ENCODE peak calls at places on chromosomes 1 and 21, in four cellular contexts. R is cardiac muscle cell, Z is right cardiac atrium, D is caudate nucleus. S is an unnamed sample.

GRCh38 chr1:23648576-23648975 is 43.0 kb upstream of the RPL11 start:
- DNase-seq in D (no peak), Z (no peak), R (no peak), S (no peak)

GRCh38 chr1:30701266-30701650 is 22.1 kb downstream of the MATN1 start:
- DNase-seq in R (no peak), D (no peak), Z (no peak), S (no peak)

GRCh38 chr1:30274176-30274936 is 449.0 kb downstream of the MATN1 start:
- DNase-seq in R (no peak), Z (no peak), D (no peak), S (no peak)

GRCh38 chr21:37030864-37031263 is 24.4 kb downstream of the RIPPLY3 start:
- DNase-seq in Z (no peak), D (no peak), R (no peak), S (no peak)

GRCh38 chr1:70442486-70442885 is 31.4 kb downstream of the CTH start:
- DNase-seq in D (no peak), Z (no peak), R (no peak), S (peak)

GRCh38 chr21:33644383-33645074 is 2.2 kb downstream of the ITSN1 start:
- DNase-seq in Z (peak), D (no peak), R (no peak), S (no peak)

GRCh38 chr1:79646885-79647284 is 640.4 kb upstream of the ADGRL4 start:
- DNase-seq in R (peak), D (no peak), Z (no peak), S (peak)

GRCh38 chr21:31644648-31645047 is 14.8 kb upstream of the SOD1 start:
- DNase-seq in Z (no peak), R (no peak), D (no peak), S (no peak)

GRCh38 chr21:28334407-28334806 is 658.3 kb downstream of the LTN1 start:
- DNase-seq in D (no peak), R (no peak), Z (no peak), S (no peak)

GRCh38 chr21:34871026-34871908 is 177.8 kb downstream of the RUNX1 start:
- DNase-seq in Z (no peak), D (no peak), R (no peak), S (no peak)

GRCh38 chr1:167503626-167504458 is 14.5 kb downstream of the CD247 start:
- DNase-seq in R (no peak), Z (no peak), D (no peak), S (no peak)

GRCh38 chr1:195591917-195592672 is 1016.1 kb downstream of the KCNT2 start:
- DNase-seq in D (no peak), Z (no peak), R (no peak), S (no peak)

GRCh38 chr1:74584185-74584584 is 71.8 kb upstream of the LRRC53 start:
- DNase-seq in Z (no peak), R (no peak), D (no peak), S (no peak)

GRCh38 chr1:212699839-212700596 is at the start of gene BATF3:
- DNase-seq in Z (peak), R (no peak), D (peak), S (peak)

GRCh38 chr1:233278621-233279020 is 16.9 kb downstream of the PCNX2 start:
- DNase-seq in Z (no peak), D (no peak), R (no peak), S (no peak)

GRCh38 chr1:237104096-237104495 is 62.1 kb downstream of the RYR2 start:
- DNase-seq in R (no peak), Z (no peak), D (no peak), S (no peak)

GRCh38 chr21:21114456-21114855 is 116.2 kb downstream of the NCAM2 start:
- DNase-seq in Z (no peak), R (no peak), D (no peak), S (no peak)

GRCh38 chr1:198363752-198364151 is 176.7 kb downstream of the ATP6V1G3 start:
- DNase-seq in R (no peak), Z (no peak), D (no peak), S (no peak)

GRCh38 chr1:84643183-84643582 is 47.1 kb downstream of the SSX2IP start:
- DNase-seq in Z (no peak), R (peak), D (no peak), S (no peak)

GRCh38 chr1:46705408-46705807 is 13.5 kb downstream of the EFCAB14 start:
- DNase-seq in R (no peak), Z (no peak), D (no peak), S (no peak)

GRCh38 chr1:51266791-51267190 is 30.7 kb downstream of the RNF11 start:
- DNase-seq in D (no peak), Z (no peak), R (no peak), S (no peak)

GRCh38 chr21:45069711-45070110 is 4.7 kb upstream of the ADARB1 start:
- DNase-seq in R (no peak), D (no peak), Z (no peak), S (no peak)

GRCh38 chr1:203172184-203173115 is 3.2 kb downstream of the MYBPH start:
- DNase-seq in Z (peak), D (peak), R (peak), S (peak)

GRCh38 chr1:51712590-51712989 is 95.7 kb downstream of the OSBPL9 start:
- DNase-seq in R (no peak), Z (no peak), D (no peak), S (no peak)

GRCh38 chr1:39294531-39294930 is 90.0 kb downstream of the MACF1 start:
- DNase-seq in Z (no peak), D (no peak), R (no peak), S (no peak)

GRCh38 chr21:41664881-41665765 is 101.7 kb downstream of the RIPK4 start:
- DNase-seq in R (no peak), Z (peak), D (no peak), S (peak)

GRCh38 chr1:56355422-56355821 is 223.9 kb downstream of the PLPP3 start:
- DNase-seq in Z (no peak), R (peak), D (no peak), S (no peak)

GRCh38 chr21:25566645-25567044 is 40.6 kb downstream of the MRPL39 start:
- DNase-seq in D (no peak), Z (no peak), R (no peak), S (no peak)

GRCh38 chr1:192491804-192492554 is 83.6 kb upstream of the RGS1 start:
- DNase-seq in R (no peak), D (no peak), Z (no peak), S (no peak)

GRCh38 chr21:37145635-37146111 is 72.6 kb downstream of the TTC3 start:
- DNase-seq in R (no peak), D (peak), Z (no peak), S (no peak)

GRCh38 chr1:174890024-174890423 is 109.7 kb upstream of the CACYBP start:
- DNase-seq in R (no peak), Z (no peak), D (no peak), S (no peak)

S was measured in H7.